ENCODE peak calls at places on chromosomes 16 and 17, in four cellular contexts. A is effector memory CD4-positive, alpha-beta T cell; C is PC-9; K is RWPE2. X is an unnamed sample. For H3K27me3, the result is how much of the 10 kb centered on the place peaks cover.

GRCh38 chr17:79632432-79632735 is 21.5 kb upstream of the RBFOX3 start:
- DNase-seq in K (peak), A (no peak), C (no peak), X (peak)

GRCh38 chr17:57898487-57899311 is 48.9 kb upstream of the MRPS23 start:
- DNase-seq in C (no peak), A (no peak), K (no peak), X (peak)

GRCh38 chr17:17406225-17406624 is 70.6 kb upstream of the MED9 start:
- DNase-seq in C (no peak), A (no peak), K (no peak), X (peak)

GRCh38 chr17:79792371-79792871 is 4.5 kb downstream of the CBX8 start:
- DNase-seq in C (no peak), A (no peak), K (no peak), X (no peak)

GRCh38 chr17:35775583-35775982 is 14.9 kb downstream of the C17orf50 start:
- DNase-seq in K (no peak), A (no peak), C (no peak), X (no peak)

GRCh38 chr17:49522329-49522890 is 27.3 kb downstream of the NGFR start:
- DNase-seq in A (no peak), C (no peak), K (no peak), X (no peak)

GRCh38 chr17:78140169-78141051 is 5.8 kb upstream of the C17orf99 start:
- DNase-seq in A (peak), K (peak), C (peak), X (peak)

GRCh38 chr17:62627904-62628603 is 584 bp downstream of the MRC2 start:
- DNase-seq in C (no peak), K (no peak), A (no peak), X (no peak)

GRCh38 chr17:44159519-44160210 is 10.8 kb upstream of the ASB16 start:
- DNase-seq in C (no peak), K (no peak), A (peak), X (no peak)

GRCh38 chr17:74822329-74823175 is 37.1 kb downstream of the GRIN2C start:
- DNase-seq in K (no peak), A (no peak), C (no peak), X (no peak)

GRCh38 chr16:31527617-31528287 is at the start of gene AHSP:
- DNase-seq in C (no peak), A (no peak), K (no peak), X (no peak)

GRCh38 chr17:20935740-20936139 is 107.1 kb downstream of the USP22 start:
- DNase-seq in K (no peak), C (peak), A (no peak), X (no peak)

GRCh38 chr16:75099738-75100615 is 16.6 kb downstream of the LDHD start:
- DNase-seq in K (no peak), A (peak), C (no peak), X (no peak)
- H3K4me3 ChIP-seq in K (no peak), A (peak), C (no peak), X (no peak)

DNA sequence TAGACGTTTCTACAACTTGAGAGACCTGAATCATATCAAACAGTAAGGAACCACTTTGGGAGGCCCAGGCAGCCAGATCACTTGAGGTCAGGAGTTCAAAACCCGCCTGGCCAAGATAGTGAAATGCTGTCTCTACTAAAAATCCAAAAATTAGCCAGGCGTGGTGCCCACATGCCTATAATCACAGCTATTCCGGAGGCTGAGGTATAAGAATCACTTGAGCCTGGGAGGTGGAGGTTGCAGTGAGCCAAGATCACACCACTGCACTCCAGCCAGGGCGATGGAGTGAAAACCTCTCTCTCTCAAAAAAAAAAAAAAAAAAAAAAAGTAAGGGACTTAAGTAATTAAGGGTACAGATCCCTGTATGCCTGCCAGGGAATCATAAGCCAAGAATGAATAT is 103.4 kb upstream of the NUDT7 start:
- DNase-seq in K (no peak), A (no peak), C (no peak), X (no peak)
- H3K27me3 ChIP-seq in K (under half), A (under half), C (under half), X (under half)

GRCh38 chr16:85190572-85190971 is 78.3 kb upstream of the CIBAR2 start:
- DNase-seq in K (no peak), C (no peak), A (no peak), X (no peak)
- H3K4me3 ChIP-seq in K (no peak), C (no peak), A (no peak), X (no peak)

DNA sequence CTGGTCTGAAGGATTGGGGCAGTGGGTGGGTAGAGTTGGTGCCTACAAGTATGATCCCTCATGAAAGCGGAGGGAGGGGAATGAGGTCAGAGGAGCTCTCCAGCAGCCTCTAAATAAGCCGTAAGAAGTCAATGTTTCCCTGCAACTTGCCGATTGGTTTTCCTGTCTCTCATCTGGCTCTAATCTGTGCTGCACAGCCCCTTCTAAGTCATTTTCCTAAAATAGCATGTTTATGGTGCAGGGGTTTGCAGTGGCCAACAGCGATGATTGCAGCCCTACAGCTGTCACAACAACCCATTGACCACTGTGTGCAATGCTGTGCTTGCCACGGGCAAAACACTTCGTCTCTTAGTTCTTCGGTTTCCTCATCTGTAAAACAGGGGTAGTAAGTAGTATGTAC is 189.2 kb downstream of the PRKCB start:
- DNase-seq in C (no peak), K (no peak), A (no peak), X (no peak)
- H3K27me3 ChIP-seq in C (half or more), K (under half), A (under half), X (under half)

GRCh38 chr17:42456223-42457106 is 2.2 kb upstream of the ATP6V0A1 start:
- DNase-seq in C (peak), A (no peak), K (no peak), X (no peak)
- H3K4me3 ChIP-seq in C (peak), A (peak), K (no peak), X (no peak)

GRCh38 chr16:89184685-89185061 is 13.1 kb downstream of the CDH15 start:
- DNase-seq in A (no peak), C (no peak), K (no peak), X (no peak)
- H3K27me3 ChIP-seq in A (under half), C (under half), K (under half), X (under half)

GRCh38 chr17:68468334-68468733 is 11.0 kb upstream of the WIPI1 start:
- DNase-seq in A (no peak), K (no peak), C (no peak), X (no peak)
- H3K4me3 ChIP-seq in A (no peak), K (no peak), C (no peak), X (no peak)

DNA sequence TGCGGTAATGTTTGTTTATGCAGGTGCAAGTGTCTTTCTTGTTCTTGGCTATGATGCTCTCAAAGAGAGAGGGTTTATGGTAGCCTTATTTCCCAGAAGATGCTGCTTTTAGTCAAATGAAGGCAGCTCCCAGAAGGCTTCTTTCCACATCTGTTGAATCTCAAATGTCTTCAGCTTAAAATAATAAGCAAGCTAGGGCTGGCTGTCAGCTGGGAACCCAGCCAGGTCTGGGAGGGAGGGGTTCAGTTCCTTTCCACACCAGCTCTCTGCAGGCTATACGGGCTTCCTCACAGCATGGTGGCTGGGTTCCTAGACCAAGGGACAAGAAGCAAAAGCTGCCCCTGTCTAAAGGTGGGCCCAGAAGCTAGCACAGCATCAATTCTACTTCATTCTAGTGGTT is 47.4 kb upstream of the ATF7IP2 start:
- DNase-seq in K (no peak), A (no peak), C (no peak), X (no peak)
- H3K27me3 ChIP-seq in K (under half), A (under half), C (under half), X (under half)

GRCh38 chr17:2054740-2055493 is at the start of gene HIC1:
- DNase-seq in A (peak), K (no peak), C (no peak), X (peak)

GRCh38 chr17:2057714-2058520 is 3.0 kb downstream of the HIC1 start:
- DNase-seq in K (no peak), C (no peak), A (no peak), X (no peak)

GRCh38 chr17:2055494-2056220 is 754 bp downstream of the HIC1 start:
- DNase-seq in C (no peak), K (no peak), A (no peak), X (no peak)

GRCh38 chr17:2057130-2057713 is 2.3 kb downstream of the HIC1 start:
- DNase-seq in A (no peak), K (no peak), C (no peak), X (no peak)

DNA sequence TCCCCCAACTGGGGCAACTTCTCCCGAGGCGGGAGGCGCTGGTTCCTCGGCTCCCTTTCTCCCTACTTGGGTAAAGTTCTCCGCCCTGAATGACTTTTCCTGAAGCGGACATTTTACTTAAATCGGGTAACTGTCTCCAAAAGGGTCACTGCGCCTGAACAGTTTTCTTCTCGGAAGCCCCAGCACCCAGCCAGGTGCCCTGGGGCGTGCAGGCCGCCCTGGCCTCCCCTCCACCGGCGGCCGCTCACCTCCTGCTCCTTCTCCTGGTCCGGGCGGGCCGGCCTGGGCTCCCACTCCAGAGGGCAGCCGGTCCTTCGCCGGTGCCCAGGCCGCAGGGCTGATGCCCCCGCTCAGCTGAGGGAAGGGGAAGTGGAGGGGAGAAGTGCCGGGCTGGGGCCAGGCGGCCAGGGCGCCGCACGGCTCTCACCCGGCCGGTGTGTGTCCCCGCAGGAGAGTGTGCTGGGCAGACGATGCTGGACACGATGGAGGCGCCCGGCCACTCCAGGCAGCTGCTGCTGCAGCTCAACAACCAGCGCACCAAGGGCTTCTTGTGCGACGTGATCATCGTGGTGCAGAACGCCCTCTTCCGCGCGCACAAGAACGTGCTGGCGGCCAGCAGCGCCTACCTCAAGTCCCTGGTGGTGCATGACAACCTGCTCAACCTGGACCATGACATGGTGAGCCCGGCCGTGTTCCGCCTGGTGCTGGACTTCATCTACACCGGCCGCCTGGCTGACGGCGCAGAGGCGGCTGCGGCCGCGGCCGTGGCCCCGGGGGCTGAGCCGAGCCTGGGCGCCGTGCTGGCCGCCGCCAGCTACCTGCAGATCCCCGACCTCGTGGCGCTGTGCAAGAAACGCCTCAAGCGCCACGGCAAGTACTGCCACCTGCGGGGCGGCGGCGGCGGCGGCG is 1.6 kb downstream of the HIC1 start:
- DNase-seq in A (peak), K (no peak), C (no peak), X (no peak)
- H3K4me3 ChIP-seq in A (peak), K (no peak), C (no peak), X (no peak)

X was measured in Caco-2.